ENCODE peak calls at places on chromosomes 6 and 20, in five cellular contexts. M is upper lobe of left lung; W is testis; X is CD8-positive, alpha-beta T cell; H is hepatocyte. S is an unnamed sample. For H3K27me3, the result is how much of the 10 kb centered on the place peaks cover.

GRCh38 chr20:56503911-56504310 is 20.6 kb upstream of the FAM209A start:
- DNase-seq in M (no peak), W (no peak), X (no peak), H (no peak), S (no peak)

GRCh38 chr6:17280552-17281090 is 540 bp upstream of the RBM24 start:
- DNase-seq in M (no peak), W (peak), X (peak), H (peak), S (no peak)

GRCh38 chr6:90263653-90264052 is 33.0 kb downstream of the BACH2 start:
- DNase-seq in M (no peak), W (no peak), X (no peak), H (no peak), S (no peak)

GRCh38 chr6:7996538-7997225 is 67.5 kb downstream of the BLOC1S5 start:
- DNase-seq in M (peak), W (no peak), X (no peak), H (peak), S (no peak)

GRCh38 chr6:76347539-76347938 is 275.1 kb upstream of the IMPG1 start:
- DNase-seq in M (no peak), W (no peak), X (no peak), H (peak), S (no peak)

GRCh38 chr6:79076160-79076559 is 1.9 kb downstream of the PHIP start:
- DNase-seq in M (no peak), W (no peak), X (no peak), H (no peak), S (no peak)

GRCh38 chr20:32524871-32525501 is 60.1 kb downstream of the NOL4L start:
- DNase-seq in M (peak), W (peak), X (no peak), H (no peak), S (no peak)

GRCh38 chr6:169981969-169982368 is 230.5 kb downstream of the ERMARD start:
- DNase-seq in M (no peak), W (no peak), X (no peak), H (no peak), S (no peak)

GRCh38 chr6:39980839-39981580 is 46.7 kb upstream of the MOCS1 start:
- DNase-seq in M (no peak), W (peak), X (no peak), H (peak), S (no peak)

GRCh38 chr6:46327769-46328168 is 157.0 kb upstream of the ENPP5 start:
- DNase-seq in M (no peak), W (no peak), X (no peak), H (no peak), S (no peak)

GRCh38 chr20:61257596-61257995 is 5.5 kb downstream of the CDH4 start:
- DNase-seq in M (no peak), W (no peak), X (no peak), H (peak), S (no peak)

GRCh38 chr6:39357998-39358686 is 35.6 kb upstream of the KCNK16 start:
- DNase-seq in M (peak), W (no peak), X (no peak), H (peak), S (no peak)

GRCh38 chr6:3102875-3103274 is 15.6 kb upstream of the BPHL start:
- DNase-seq in M (no peak), W (no peak), X (no peak), H (no peak), S (no peak)

GRCh38 chr6:74041420-74041819 is 345.4 kb downstream of the CD109 start:
- DNase-seq in M (no peak), W (no peak), X (no peak), H (no peak), S (no peak)

GRCh38 chr6:68891419-68891818 is 256.3 kb downstream of the ADGRB3 start:
- DNase-seq in M (no peak), W (no peak), X (no peak), H (no peak), S (no peak)

GRCh38 chr6:11616200-11616611 is 78.7 kb downstream of the TMEM170B start:
- DNase-seq in M (no peak), W (no peak), X (no peak), H (no peak), S (no peak)

GRCh38 chr20:25695532-25696383 is 895 bp downstream of the ZNF337 start:
- DNase-seq in M (no peak), W (no peak), X (peak), H (peak), S (no peak)

GRCh38 chr6:26342106-26342999 is 22.6 kb upstream of the BTN3A2 start:
- DNase-seq in M (no peak), W (peak), X (no peak), H (no peak), S (no peak)

GRCh38 chr6:89037156-89037900 is 43.2 kb upstream of the PNRC1 start:
- DNase-seq in M (peak), W (no peak), X (no peak), H (peak), S (no peak)

GRCh38 chr20:51132286-51132810 is 109.4 kb upstream of the KCNG1 start:
- DNase-seq in M (no peak), W (no peak), X (no peak), H (no peak), S (peak)

GRCh38 chr20:59728722-59729430 is 124.5 kb downstream of the PHACTR3 start:
- DNase-seq in M (no peak), W (no peak), X (no peak), H (no peak), S (peak)

GRCh38 chr6:4055420-4056041 is 23.4 kb downstream of the FAM217A start:
- DNase-seq in M (no peak), W (peak), X (peak), H (peak), S (no peak)

GRCh38 chr6:28635547-28636158 is 110.0 kb downstream of the GPX5 start:
- DNase-seq in M (no peak), W (peak), X (no peak), H (no peak), S (no peak)

GRCh38 chr6:28632326-28632851 is 106.7 kb downstream of the GPX5 start:
- DNase-seq in M (no peak), W (no peak), X (no peak), H (no peak), S (no peak)

GRCh38 chr6:28634406-28634757 is 108.7 kb downstream of the GPX5 start:
- DNase-seq in M (no peak), W (no peak), X (no peak), H (no peak), S (no peak)

GRCh38 chr6:28634758-28635546 is 109.3 kb downstream of the GPX5 start:
- DNase-seq in M (no peak), W (peak), X (no peak), H (peak), S (no peak)

DNA sequence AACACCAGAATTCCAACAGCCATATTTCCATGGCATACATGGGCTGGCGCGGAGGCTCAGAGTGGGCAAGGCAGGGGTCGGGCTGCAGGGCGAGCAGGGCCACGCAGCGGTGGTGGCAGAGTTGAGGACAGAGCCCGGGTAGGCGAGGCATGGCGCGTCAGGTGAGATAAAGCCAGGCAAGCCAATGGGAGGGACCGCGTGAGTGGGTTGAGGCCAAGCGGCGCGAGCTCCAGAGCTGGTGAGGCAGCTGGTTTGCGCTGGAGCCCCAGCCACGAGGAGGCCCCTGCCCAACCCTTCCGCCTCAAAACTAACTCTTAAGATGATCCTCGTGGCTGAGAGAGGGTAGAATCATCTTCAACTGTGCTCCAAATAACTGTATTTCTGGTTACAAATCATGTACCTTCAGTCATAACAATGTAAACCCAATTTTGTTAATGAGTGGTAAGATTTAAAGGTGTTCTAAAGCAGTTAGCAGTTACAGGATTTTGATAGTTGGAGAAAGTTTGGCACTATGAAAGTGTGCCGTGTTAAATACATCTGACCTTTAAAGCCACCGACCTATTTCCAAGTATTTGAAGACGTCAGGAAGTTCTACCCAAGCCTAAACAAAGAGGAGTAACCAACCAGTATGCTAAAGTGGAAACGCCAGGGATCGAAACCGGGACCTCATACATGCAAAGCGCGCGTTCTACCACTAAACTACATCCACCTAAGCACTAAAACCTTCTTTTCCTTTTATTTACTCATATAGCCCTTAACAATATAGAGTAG is 107.9 kb downstream of the GPX5 start:
- DNase-seq in M (no peak), W (no peak), X (no peak), H (no peak), S (no peak)
- H3K27me3 ChIP-seq in M (under half), W (under half), X (under half), H (under half), S (under half)

GRCh38 chr20:8854566-8854965 is 214.3 kb upstream of the PLCB4 start:
- DNase-seq in M (no peak), W (peak), X (no peak), H (no peak), S (no peak)
- H3K4me3 ChIP-seq in M (peak), W (no peak), X (no peak), H (no peak), S (no peak)

GRCh38 chr6:36378936-36379335 is 8.5 kb downstream of the ETV7 start:
- DNase-seq in M (no peak), W (no peak), X (no peak), H (no peak), S (no peak)

GRCh38 chr6:36378243-36378920 is 9.1 kb downstream of the ETV7 start:
- DNase-seq in M (no peak), W (no peak), X (no peak), H (no peak), S (no peak)

GRCh38 chr6:36376183-36376582 is 11.3 kb downstream of the ETV7 start:
- DNase-seq in M (no peak), W (no peak), X (no peak), H (no peak), S (no peak)

GRCh38 chr6:36376742-36377141 is 10.7 kb downstream of the ETV7 start:
- DNase-seq in M (no peak), W (no peak), X (no peak), H (no peak), S (no peak)

GRCh38 chr6:36377594-36377993 is 9.9 kb downstream of the ETV7 start:
- DNase-seq in M (no peak), W (no peak), X (no peak), H (no peak), S (no peak)
- H3K27me3 ChIP-seq in M (under half), W (under half), X (under half), H (under half), S (under half)

DNA sequence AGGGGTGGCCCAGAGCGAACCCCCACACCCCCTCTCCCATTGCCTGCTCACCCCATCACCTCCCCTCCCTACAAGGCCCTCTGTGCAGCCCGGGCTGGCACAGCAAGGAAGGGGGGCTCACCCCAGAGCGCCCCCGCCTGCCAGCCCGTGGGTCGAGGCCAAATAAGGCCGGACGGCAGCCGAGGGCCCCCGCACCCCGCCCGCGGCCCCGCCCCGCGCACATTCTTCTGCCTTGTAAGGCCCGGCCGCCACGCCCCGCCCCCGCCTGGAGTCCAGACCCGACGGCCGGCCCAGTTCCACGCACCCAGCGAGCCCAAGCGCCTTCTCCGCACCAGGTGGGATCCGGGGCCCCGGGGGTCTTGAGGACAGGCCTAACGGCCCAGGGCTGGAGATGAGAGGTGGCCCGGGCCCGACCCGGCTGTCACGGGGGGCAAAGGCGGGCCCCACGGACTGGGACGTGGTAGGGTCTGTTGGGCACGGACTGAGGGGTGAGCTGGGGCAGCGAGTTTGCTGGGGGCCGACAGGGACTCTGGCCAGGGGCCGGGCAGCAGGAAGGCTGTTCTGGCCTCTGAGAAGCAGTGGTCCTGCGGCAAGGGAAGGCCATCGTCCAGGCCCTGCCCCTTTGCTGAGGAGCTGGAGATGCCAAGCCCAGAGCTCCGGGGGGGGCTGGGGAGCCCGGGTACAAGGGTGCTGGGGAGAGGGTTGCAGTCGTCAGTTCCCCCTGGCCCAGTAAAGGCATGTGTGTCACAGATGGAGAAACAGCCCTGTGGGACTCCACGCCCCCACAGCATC is at the start of gene MYL9:
- DNase-seq in M (peak), W (peak), X (no peak), H (peak), S (no peak)
- H3K4me3 ChIP-seq in M (peak), W (peak), X (no peak), H (peak), S (peak)

GRCh38 chr20:49616154-49617007 is 48.4 kb upstream of the PTGIS start:
- DNase-seq in M (no peak), W (no peak), X (no peak), H (no peak), S (no peak)
- H3K27me3 ChIP-seq in M (under half), W (under half), X (under half), H (under half), S (under half)

GRCh38 chr6:81138236-81138635 is 614.2 kb downstream of the TENT5A start:
- DNase-seq in M (no peak), W (no peak), X (no peak), H (no peak), S (no peak)
- H3K4me3 ChIP-seq in M (no peak), W (no peak), X (no peak), H (no peak), S (no peak)

GRCh38 chr20:17226410-17227198 is at the start of gene PCSK2:
- DNase-seq in M (peak), W (peak), X (no peak), H (peak), S (no peak)

GRCh38 chr20:17227199-17227535 is 327 bp downstream of the PCSK2 start:
- DNase-seq in M (no peak), W (peak), X (no peak), H (peak), S (no peak)

GRCh38 chr20:17229256-17229655 is 2.4 kb downstream of the PCSK2 start:
- DNase-seq in M (no peak), W (no peak), X (no peak), H (no peak), S (no peak)

GRCh38 chr20:17228624-17229061 is 1.8 kb downstream of the PCSK2 start:
- DNase-seq in M (no peak), W (peak), X (no peak), H (peak), S (no peak)

GRCh38 chr20:17227669-17228623 is 1.1 kb downstream of the PCSK2 start:
- DNase-seq in M (no peak), W (peak), X (no peak), H (peak), S (no peak)
- H3K27me3 ChIP-seq in M (under half), W (under half), X (under half), H (half or more), S (under half)

GRCh38 chr20:19864130-19864529 is 106.1 kb downstream of the RIN2 start:
- DNase-seq in M (no peak), W (no peak), X (no peak), H (no peak), S (no peak)

GRCh38 chr20:19859444-19859843 is 101.4 kb downstream of the RIN2 start:
- DNase-seq in M (no peak), W (no peak), X (no peak), H (no peak), S (no peak)

GRCh38 chr20:19858972-19859371 is 100.9 kb downstream of the RIN2 start:
- DNase-seq in M (no peak), W (no peak), X (no peak), H (no peak), S (no peak)

GRCh38 chr20:19860742-19861141 is 102.7 kb downstream of the RIN2 start:
- DNase-seq in M (no peak), W (no peak), X (no peak), H (peak), S (no peak)

GRCh38 chr20:19861147-19861759 is 103.2 kb downstream of the RIN2 start:
- DNase-seq in M (no peak), W (no peak), X (no peak), H (no peak), S (no peak)
- H3K4me3 ChIP-seq in M (no peak), W (no peak), X (no peak), H (no peak), S (no peak)